ENCODE peak calls at places on chromosomes 1 and 21, in six cellular contexts. B, O, G, C, Y and W are unnamed samples.

GRCh38 chr1:173715538-173715844 is 710 bp downstream of the KLHL20 start:
- DNase-seq in B (no peak), O (no peak), G (no peak), C (no peak), Y (no peak), W (no peak)

GRCh38 chr1:88890790-88891317 is 513 bp downstream of the GTF2B start:
- DNase-seq in B (peak; percentile 60), O (no peak), G (no peak), C (no peak), Y (peak; percentile 39), W (peak; percentile 28)

GRCh38 chr1:197180252-197180878 is 33.9 kb upstream of the ASPM start:
- DNase-seq in B (peak; percentile 63), O (no peak), G (no peak), C (no peak), Y (peak; percentile 38), W (no peak)

GRCh38 chr1:170533331-170533730 is 1.4 kb downstream of the GORAB start:
- DNase-seq in B (no peak), O (no peak), G (no peak), C (no peak), Y (no peak), W (no peak)

GRCh38 chr1:6460349-6461236 is 5.4 kb downstream of the TNFRSF25 start:
- DNase-seq in B (no peak), O (peak; percentile 86), G (no peak), C (no peak), Y (no peak), W (no peak)

GRCh38 chr1:222786107-222786506 is 28.7 kb upstream of the DISP1 start:
- DNase-seq in B (no peak), O (no peak), G (no peak), C (no peak), Y (no peak), W (no peak)

GRCh38 chr1:52463891-52464290 is 59.5 kb downstream of the PRPF38A start:
- DNase-seq in B (no peak), O (no peak), G (no peak), C (no peak), Y (no peak), W (no peak)

GRCh38 chr1:85447000-85447943 is 17.7 kb downstream of the DDAH1 start:
- DNase-seq in B (no peak), O (no peak), G (no peak), C (no peak), Y (no peak), W (no peak)

GRCh38 chr1:157240495-157241184 is 102.4 kb upstream of the ETV3 start:
- DNase-seq in B (no peak), O (no peak), G (no peak), C (no peak), Y (no peak), W (no peak)

GRCh38 chr1:163084330-163084729 is 15.2 kb downstream of the RGS4 start:
- DNase-seq in B (no peak), O (no peak), G (no peak), C (no peak), Y (no peak), W (no peak)

GRCh38 chr1:230179249-230179648 is 112.2 kb downstream of the GALNT2 start:
- DNase-seq in B (no peak), O (no peak), G (no peak), C (no peak), Y (no peak), W (no peak)

GRCh38 chr1:154881820-154882535 is 11.9 kb upstream of the KCNN3 start:
- DNase-seq in B (peak; percentile 38), O (no peak), G (no peak), C (no peak), Y (no peak), W (no peak)

GRCh38 chr1:9448132-9449105 is 90.8 kb upstream of the SLC25A33 start:
- DNase-seq in B (no peak), O (no peak), G (no peak), C (no peak), Y (peak; percentile 35), W (no peak)

GRCh38 chr1:28441674-28442073 is 64.2 kb upstream of the RCC1 start:
- DNase-seq in B (no peak), O (no peak), G (no peak), C (no peak), Y (no peak), W (no peak)

GRCh38 chr1:118928739-118929554 is 59.2 kb downstream of the TBX15 start:
- DNase-seq in B (peak; percentile 71), O (no peak), G (no peak), C (no peak), Y (no peak), W (no peak)

GRCh38 chr1:9293512-9294439 is 1.1 kb downstream of the SPSB1 start:
- DNase-seq in B (peak; percentile 49), O (peak; percentile 84), G (no peak), C (no peak), Y (peak; percentile 79), W (peak; percentile 55)

GRCh38 chr1:92808353-92808752 is 23.4 kb upstream of the EVI5 start:
- DNase-seq in B (no peak), O (no peak), G (no peak), C (no peak), Y (no peak), W (no peak)

GRCh38 chr1:225882008-225882698 is at the start of gene TMEM63A:
- DNase-seq in B (peak; percentile 92), O (peak; percentile 97), G (peak; percentile 83), C (peak; percentile 98), Y (peak; percentile 93), W (peak; percentile 94)

GRCh38 chr21:17003763-17004373 is 509.0 kb upstream of the CXADR start:
- DNase-seq in B (no peak), O (no peak), G (no peak), C (no peak), Y (no peak), W (no peak)

GRCh38 chr1:67684526-67685066 is 405 bp upstream of the GADD45A start:
- DNase-seq in B (no peak), O (no peak), G (no peak), C (no peak), Y (no peak), W (no peak)

GRCh38 chr1:156571261-156571958 is 955 bp downstream of the IQGAP3 start:
- DNase-seq in B (no peak), O (no peak), G (no peak), C (no peak), Y (no peak), W (no peak)

GRCh38 chr1:15435239-15436077 is 2.8 kb upstream of the CTRC start:
- DNase-seq in B (no peak), O (no peak), G (no peak), C (no peak), Y (no peak), W (no peak)

GRCh38 chr1:81510701-81511100 is 290.0 kb upstream of the ADGRL2 start:
- DNase-seq in B (no peak), O (no peak), G (no peak), C (no peak), Y (no peak), W (no peak)

GRCh38 chr1:157585984-157586383 is 11.9 kb downstream of the FCRL4 start:
- DNase-seq in B (peak; percentile 13), O (no peak), G (no peak), C (no peak), Y (no peak), W (no peak)

GRCh38 chr1:3134378-3135072 is 65.5 kb downstream of the PRDM16 start:
- DNase-seq in B (no peak), O (no peak), G (no peak), C (no peak), Y (no peak), W (no peak)

GRCh38 chr1:3130268-3130667 is 61.3 kb downstream of the PRDM16 start:
- DNase-seq in B (peak; percentile 17), O (no peak), G (no peak), C (no peak), Y (no peak), W (no peak)

GRCh38 chr1:3135073-3135745 is 66.2 kb downstream of the PRDM16 start:
- DNase-seq in B (no peak), O (no peak), G (no peak), C (no peak), Y (no peak), W (no peak)

GRCh38 chr1:3133671-3134070 is 64.7 kb downstream of the PRDM16 start:
- DNase-seq in B (no peak), O (no peak), G (no peak), C (no peak), Y (no peak), W (no peak)

GRCh38 chr1:3132685-3133084 is 63.7 kb downstream of the PRDM16 start:
- DNase-seq in B (no peak), O (no peak), G (no peak), C (no peak), Y (no peak), W (no peak)
- H3K4me1 ChIP-seq in B (no peaks in the 10 kb centered on the region), O (no peaks in the 10 kb centered on the region), G (no peaks in the 10 kb centered on the region), C (no peaks in the 10 kb centered on the region), Y (no peaks in the 10 kb centered on the region), W (no peaks in the 10 kb centered on the region)

GRCh38 chr1:203769505-203770343 is 4.7 kb downstream of the LAX1 start:
- DNase-seq in B (no peak), O (no peak), G (peak; percentile 63), C (peak; percentile 88), Y (peak; percentile 64), W (peak; percentile 91)
- TF ChIP-seq POLR2AphosphoS5 in B (no peak), O (no peak), G (no peak), C (no peak), Y (no peak), W (peak; percentile 84)

DNA sequence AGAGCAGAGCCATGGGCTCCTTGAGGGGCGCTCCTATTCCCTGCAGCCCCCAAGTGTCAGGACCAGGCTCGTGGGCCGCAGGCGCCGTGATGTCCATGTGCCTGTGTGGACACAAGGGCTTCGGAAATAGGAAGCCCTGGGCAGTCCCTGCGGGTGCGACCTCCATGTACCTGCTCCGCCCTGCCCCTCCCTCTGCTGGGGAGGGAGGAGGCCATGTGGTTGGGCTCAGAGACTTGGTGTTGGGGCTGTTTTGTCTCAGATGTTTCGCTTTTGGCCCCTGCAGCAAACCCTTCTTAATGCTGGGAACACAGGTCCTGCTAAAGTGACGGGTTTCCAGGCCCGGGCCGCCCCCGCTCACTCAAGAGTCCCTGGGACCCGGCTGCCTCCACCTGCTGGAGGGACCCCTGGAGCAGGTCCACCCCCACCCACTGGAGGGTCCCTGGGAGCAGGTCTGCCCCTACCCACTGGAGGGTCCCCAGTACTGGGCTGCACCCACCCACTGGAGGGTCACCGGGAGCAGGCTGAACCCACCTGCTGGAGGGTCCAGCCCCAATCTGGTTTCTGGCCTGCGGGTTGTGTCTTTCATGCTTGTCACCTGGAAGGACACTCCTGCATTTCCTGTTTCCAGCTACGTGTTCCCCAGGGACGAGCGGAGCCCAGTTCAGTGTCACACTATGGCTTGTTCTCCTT is 156.5 kb downstream of the PEX14 start:
- DNase-seq in B (no peak), O (peak; percentile 66), G (no peak), C (no peak), Y (peak; percentile 36), W (no peak)
- H3K4me1 ChIP-seq in B (peaks cover 24% of the 10 kb centered on the region), O (peaks cover 8% of the 10 kb centered on the region), G (peaks cover 12% of the 10 kb centered on the region), C (peaks cover 33% of the 10 kb centered on the region), Y (peaks cover 5% of the 10 kb centered on the region), W (peaks cover 15% of the 10 kb centered on the region)

GRCh38 chr1:93938461-93939145 is 29.4 kb upstream of the GCLM start:
- DNase-seq in B (no peak), O (no peak), G (no peak), C (no peak), Y (no peak), W (no peak)
- TF ChIP-seq POLR2AphosphoS5 in B (no peak), O (no peak), G (no peak), C (no peak), Y (no peak), W (no peak)